ENCODE peak calls at places on chromosome 3, in seven cellular contexts. K is cardiac muscle cell, L is ecto neural progenitor cell, H is type B pancreatic cell, S is psoas muscle, D is H54, T is GDM1. R is an unnamed sample.
A peak's percentile ranks its signal among the peaks of the same experiment; 100 is the strongest.

GRCh38 chr3:45312836-45313493 is 75.4 kb upstream of the LARS2 start:
- DNase-seq in K (no peak), T (no peak), L (peak; percentile 22), S (no peak), D (no peak), H (peak; percentile 29), R (no peak)

GRCh38 chr3:9976736-9977709 is 9.6 kb downstream of the EMC3 start:
- DNase-seq in D (peak; percentile 59), L (no peak), H (no peak), T (peak; percentile 76), S (peak; percentile 88), K (peak; percentile 98), R (peak; percentile 87)

GRCh38 chr3:13113346-13114335 is 40.4 kb upstream of the IQSEC1 start:
- DNase-seq in K (no peak), L (no peak), S (no peak), T (no peak), H (no peak), D (no peak), R (no peak)

GRCh38 chr3:32261545-32261944 is 23.1 kb downstream of the CMTM8 start:
- DNase-seq in S (no peak), L (no peak), D (no peak), H (no peak), K (no peak), T (no peak), R (no peak)

GRCh38 chr3:38541800-38542199 is 45.7 kb downstream of the EXOG start:
- DNase-seq in H (no peak), S (no peak), L (no peak), D (no peak), K (peak; percentile 48), T (no peak), R (no peak)

GRCh38 chr3:4670352-4670751 is 177.2 kb downstream of the ITPR1 start:
- DNase-seq in H (no peak), D (peak; percentile 19), T (no peak), L (no peak), S (no peak), K (no peak), R (peak; percentile 77)

GRCh38 chr3:74129056-74129455 is 485.4 kb downstream of the CNTN3 start:
- DNase-seq in T (no peak), D (no peak), L (no peak), S (no peak), K (no peak), H (no peak), R (no peak)

GRCh38 chr3:13080591-13080990 is 7.4 kb upstream of the IQSEC1 start:
- DNase-seq in L (no peak), T (no peak), D (no peak), K (no peak), H (no peak), S (peak; percentile 83), R (no peak)

GRCh38 chr3:177538064-177538742 is 340.9 kb upstream of the TBL1XR1 start:
- DNase-seq in H (no peak), T (no peak), L (no peak), S (peak; percentile 57), K (peak; percentile 94), D (no peak), R (no peak)

GRCh38 chr3:47016934-47017435 is 37.5 kb downstream of the NBEAL2 start:
- DNase-seq in K (peak; percentile 80), H (no peak), T (peak; percentile 27), L (no peak), S (no peak), D (peak; percentile 92), R (no peak)